ENCODE peak calls at places on chromosome 22, in eight cellular contexts. G is CD4-positive, alpha-beta T cell; E is naive thymus-derived CD4-positive, alpha-beta T cell; U is GM06990; L is right lobe of liver; F is sigmoid colon; S is uterus; O is tibial artery. V is an unnamed sample. For H3K27me3, the result is how much of the 10 kb centered on the place peaks cover.

GRCh38 chr22:19815093-19815822 is 39.4 kb downstream of the GNB1L start:
- DNase-seq in G (peak), E (no peak), L (no peak), F (no peak), U (no peak), O (peak), S (no peak), V (no peak)

GRCh38 chr22:36417281-36417686 is 29.5 kb upstream of the MYH9 start:
- DNase-seq in O (no peak), E (no peak), F (no peak), G (no peak), S (no peak), U (no peak), L (peak), V (no peak)

GRCh38 chr22:44667276-44667675 is 34.7 kb upstream of the PRR5 start:
- DNase-seq in G (no peak), U (no peak), S (no peak), L (peak), O (no peak), E (no peak), F (peak), V (peak)

GRCh38 chr22:39908737-39909136 is 7.9 kb downstream of the GRAP2 start:
- DNase-seq in U (no peak), O (no peak), S (no peak), F (no peak), G (no peak), L (no peak), E (peak), V (no peak)

GRCh38 chr22:35431483-35432205 is 31.7 kb downstream of the MCM5 start:
- DNase-seq in O (no peak), S (no peak), L (peak), F (no peak), G (no peak), U (no peak), E (no peak), V (no peak)

GRCh38 chr22:26474687-26475086 is 8.9 kb downstream of the HPS4 start:
- DNase-seq in O (no peak), L (no peak), S (no peak), G (no peak), F (no peak), E (no peak), U (no peak), V (no peak)

GRCh38 chr22:30856699-30857098 is 111.9 kb downstream of the MORC2 start:
- DNase-seq in G (no peak), S (no peak), E (no peak), L (no peak), O (peak), U (no peak), F (no peak), V (no peak)

GRCh38 chr22:31575190-31575589 is 78.9 kb downstream of the SFI1 start:
- DNase-seq in L (no peak), S (no peak), F (no peak), O (no peak), U (no peak), G (no peak), E (no peak), V (no peak)

GRCh38 chr22:41327124-41327523 is 25.8 kb downstream of the ZC3H7B start:
- DNase-seq in F (no peak), G (no peak), L (peak), O (no peak), U (no peak), S (no peak), E (no peak), V (peak)

GRCh38 chr22:35484651-35485372 is 55.8 kb upstream of the RASD2 start:
- DNase-seq in U (no peak), O (no peak), L (no peak), S (no peak), G (no peak), F (no peak), E (no peak), V (no peak)

GRCh38 chr22:25880524-25880923 is 138.5 kb downstream of the MYO18B start:
- DNase-seq in S (no peak), L (no peak), F (no peak), E (no peak), U (no peak), O (no peak), G (no peak), V (no peak)

GRCh38 chr22:45065726-45066125 is 55.9 kb upstream of the PHF21B start:
- DNase-seq in F (no peak), E (no peak), G (no peak), U (no peak), S (no peak), O (no peak), L (no peak), V (no peak)

GRCh38 chr22:42050641-42051040 is 20.0 kb downstream of the NAGA start:
- DNase-seq in O (no peak), F (no peak), L (no peak), G (no peak), S (no peak), E (no peak), U (no peak), V (no peak)

GRCh38 chr22:32106930-32107329 is 52.2 kb downstream of the C22orf42 start:
- DNase-seq in O (no peak), E (no peak), F (no peak), G (no peak), S (no peak), U (no peak), L (no peak), V (no peak)

GRCh38 chr22:31853736-31854500 is 90.4 kb upstream of the YWHAH start:
- DNase-seq in O (no peak), S (no peak), G (no peak), F (no peak), U (no peak), L (no peak), E (no peak), V (no peak)

GRCh38 chr22:32042924-32043323 is at the start of gene SLC5A1:
- DNase-seq in L (peak), S (no peak), G (no peak), O (no peak), U (no peak), F (no peak), E (no peak), V (no peak)

GRCh38 chr22:26435327-26436093 is 6.5 kb downstream of the ASPHD2 start:
- DNase-seq in U (no peak), L (no peak), E (no peak), O (no peak), G (no peak), S (no peak), F (no peak), V (no peak)

GRCh38 chr22:37403267-37403960 is 23.9 kb downstream of the ELFN2 start:
- DNase-seq in L (no peak), F (no peak), S (no peak), E (no peak), U (no peak), O (no peak), G (no peak), V (no peak)

GRCh38 chr22:45859231-45860161 is 117.5 kb downstream of the WNT7B start:
- DNase-seq in L (no peak), E (no peak), S (no peak), U (no peak), F (no peak), O (peak), G (no peak), V (no peak)

GRCh38 chr22:45510376-45511232 is 7.9 kb downstream of the FBLN1 start:
- DNase-seq in L (no peak), F (no peak), O (peak), U (no peak), E (no peak), G (no peak), S (no peak), V (no peak)

GRCh38 chr22:49705631-49706352 is 121.9 kb downstream of the BRD1 start:
- DNase-seq in L (no peak), F (no peak), G (no peak), O (no peak), E (peak), U (no peak), S (no peak), V (no peak)

GRCh38 chr22:49703391-49703926 is 124.2 kb downstream of the BRD1 start:
- DNase-seq in O (no peak), G (no peak), S (no peak), U (no peak), F (no peak), E (no peak), L (no peak), V (no peak)

GRCh38 chr22:49704345-49705215 is 123.1 kb downstream of the BRD1 start:
- DNase-seq in L (no peak), U (no peak), S (no peak), O (peak), F (no peak), E (no peak), G (no peak), V (no peak)

GRCh38 chr22:49703990-49704344 is 123.7 kb downstream of the BRD1 start:
- DNase-seq in E (no peak), L (no peak), G (no peak), S (no peak), F (no peak), U (no peak), O (no peak), V (no peak)

DNA sequence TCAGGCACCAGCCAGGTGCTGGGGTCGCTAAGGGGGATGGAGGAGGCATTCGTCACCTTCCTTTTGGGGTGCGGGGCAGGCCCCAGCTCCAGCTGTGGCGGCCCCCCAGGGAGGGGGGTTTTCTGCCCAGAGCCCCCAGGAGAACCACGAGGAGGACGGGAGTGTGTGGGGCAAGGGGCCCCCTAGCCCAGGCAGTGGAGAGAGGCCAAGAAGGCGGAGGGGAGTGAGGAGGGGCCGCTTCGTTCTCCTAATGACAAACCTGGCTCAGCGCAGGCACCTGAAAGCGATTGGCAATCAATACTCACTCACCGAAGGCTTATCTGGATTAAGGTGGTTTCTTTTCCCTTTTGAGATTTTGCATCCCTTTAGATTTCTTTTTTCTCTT is 122.5 kb downstream of the BRD1 start:
- DNase-seq in F (no peak), S (no peak), U (no peak), E (no peak), L (no peak), G (no peak), O (no peak), V (no peak)
- H3K27me3 ChIP-seq in F (under half), S (under half), U (under half), E (under half), L (under half), G (under half), O (under half), V (under half)

DNA sequence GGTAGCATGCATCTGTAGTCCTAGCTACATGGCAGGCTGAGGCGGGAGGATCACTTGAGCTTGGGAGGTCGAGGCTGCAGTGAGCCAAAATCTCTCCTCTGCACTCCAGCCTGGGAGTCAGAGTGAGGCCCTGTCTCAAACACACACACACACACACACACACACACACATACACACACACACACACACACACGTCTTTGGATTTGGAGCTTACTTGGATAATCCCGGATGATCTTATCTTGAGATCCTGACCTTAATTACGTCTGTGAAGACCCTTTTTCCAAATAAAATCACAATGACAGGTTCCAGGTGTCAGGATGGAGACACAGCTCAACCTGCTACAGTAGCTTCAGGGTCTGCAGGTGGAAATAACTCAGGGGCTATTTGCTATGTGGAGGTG is 1.1 kb downstream of the UPB1 start:
- DNase-seq in F (no peak), E (no peak), U (no peak), O (no peak), G (no peak), S (no peak), L (no peak), V (no peak)
- H3K27me3 ChIP-seq in F (under half), E (under half), U (under half), O (under half), G (under half), S (under half), L (under half), V (under half)

DNA sequence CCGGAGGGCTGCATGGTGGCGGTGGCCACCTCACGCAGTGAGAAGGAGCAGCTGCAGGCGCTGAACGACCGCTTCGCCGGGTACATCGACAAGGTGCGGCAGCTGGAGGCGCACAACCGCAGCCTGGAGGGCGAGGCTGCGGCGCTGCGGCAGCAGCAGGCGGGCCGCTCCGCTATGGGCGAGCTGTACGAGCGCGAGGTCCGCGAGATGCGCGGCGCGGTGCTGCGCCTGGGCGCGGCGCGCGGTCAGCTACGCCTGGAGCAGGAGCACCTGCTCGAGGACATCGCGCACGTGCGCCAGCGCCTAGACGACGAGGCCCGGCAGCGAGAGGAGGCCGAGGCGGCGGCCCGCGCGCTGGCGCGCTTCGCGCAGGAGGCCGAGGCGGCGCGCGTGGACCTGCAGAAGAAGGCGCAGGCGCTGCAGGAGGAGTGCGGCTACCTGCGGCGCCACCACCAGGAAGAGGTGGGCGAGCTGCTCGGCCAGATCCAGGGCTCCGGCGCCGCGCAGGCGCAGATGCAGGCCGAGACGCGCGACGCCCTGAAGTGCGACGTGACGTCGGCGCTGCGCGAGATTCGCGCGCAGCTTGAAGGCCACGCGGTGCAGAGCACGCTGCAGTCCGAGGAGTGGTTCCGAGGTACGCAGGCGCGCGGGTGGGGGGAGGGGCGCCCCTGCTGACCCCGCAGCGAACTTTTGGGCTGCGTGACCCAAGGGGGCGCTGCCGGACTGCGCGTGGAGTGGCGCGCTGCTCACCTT is 670 bp downstream of the NEFH start:
- DNase-seq in F (no peak), G (no peak), U (peak), S (no peak), L (no peak), E (no peak), O (no peak), V (peak)
- H3K27me3 ChIP-seq in F (under half), G (under half), U (under half), S (under half), L (under half), E (under half), O (under half), V (under half)

GRCh38 chr22:38543822-38544221 is 26.2 kb downstream of the DMC1 start:
- DNase-seq in S (no peak), U (no peak), O (no peak), L (no peak), E (no peak), F (no peak), G (no peak), V (no peak)
- H3K27me3 ChIP-seq in S (under half), U (under half), O (under half), L (under half), E (under half), F (under half), G (under half), V (under half)

GRCh38 chr22:48505891-48506290 is 1321.8 kb downstream of the BRD1 start:
- DNase-seq in L (no peak), E (no peak), G (no peak), O (no peak), S (no peak), F (no peak), U (no peak), V (no peak)

GRCh38 chr22:48503035-48503625 is 1324.5 kb downstream of the BRD1 start:
- DNase-seq in S (no peak), G (no peak), L (peak), E (no peak), O (no peak), F (no peak), U (no peak), V (no peak)

GRCh38 chr22:48503876-48504275 is 1323.8 kb downstream of the BRD1 start:
- DNase-seq in L (peak), S (no peak), U (no peak), G (no peak), F (no peak), O (no peak), E (no peak), V (peak)

GRCh38 chr22:48506506-48507145 is 1321.0 kb downstream of the BRD1 start:
- DNase-seq in S (no peak), O (no peak), G (no peak), E (no peak), F (no peak), U (no peak), L (no peak), V (no peak)

GRCh38 chr22:48504519-48505140 is 1323.0 kb downstream of the BRD1 start:
- DNase-seq in F (no peak), U (no peak), G (no peak), L (peak), S (no peak), E (no peak), O (no peak), V (no peak)
- H3K27me3 ChIP-seq in F (under half), U (under half), G (under half), L (under half), S (under half), E (under half), O (under half), V (under half)

GRCh38 chr22:22086501-22087158 is 104.0 kb upstream of the TOP3B start:
- DNase-seq in F (no peak), E (no peak), O (no peak), L (no peak), S (no peak), U (no peak), G (no peak), V (no peak)

GRCh38 chr22:22082229-22082835 is 99.7 kb upstream of the TOP3B start:
- DNase-seq in F (no peak), S (no peak), G (no peak), O (no peak), E (no peak), L (no peak), U (no peak), V (no peak)

GRCh38 chr22:22082960-22083359 is 100.4 kb upstream of the TOP3B start:
- DNase-seq in S (no peak), F (no peak), G (no peak), L (no peak), O (no peak), U (no peak), E (no peak), V (no peak)

GRCh38 chr22:22085702-22086500 is 103.3 kb upstream of the TOP3B start:
- DNase-seq in L (no peak), U (no peak), O (no peak), F (no peak), G (no peak), E (no peak), S (no peak), V (no peak)

DNA sequence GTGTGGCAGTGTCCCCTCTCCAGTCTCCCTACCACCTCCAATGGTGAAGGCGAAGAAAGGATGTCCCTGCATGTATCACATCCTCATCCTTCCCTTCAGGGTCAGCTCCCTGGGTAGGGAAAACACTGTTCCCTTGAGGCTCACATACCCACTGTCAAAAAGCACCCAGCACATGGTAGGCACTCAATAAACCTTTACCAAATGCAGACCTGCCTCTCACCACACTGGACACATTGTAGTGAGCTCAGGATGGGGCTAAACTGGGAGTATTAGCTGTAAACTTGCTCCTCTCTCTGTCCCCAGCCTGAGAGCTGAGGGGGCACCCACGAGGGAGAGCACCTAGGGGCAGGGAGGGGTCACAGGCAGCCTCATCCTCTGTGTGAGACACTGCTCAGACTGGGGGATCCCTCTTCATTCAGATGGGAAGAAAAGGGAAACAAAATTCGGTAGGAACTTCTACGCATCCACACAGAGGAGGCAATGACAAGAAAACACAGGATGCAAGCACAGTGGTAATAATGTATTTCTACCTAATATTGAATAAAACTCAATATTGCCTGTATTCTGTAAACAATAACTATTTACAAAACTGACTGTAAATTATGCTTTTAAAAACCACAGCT is 101.6 kb upstream of the TOP3B start:
- DNase-seq in O (no peak), G (no peak), F (no peak), S (no peak), E (no peak), L (no peak), U (no peak), V (no peak)
- H3K27me3 ChIP-seq in O (under half), G (under half), F (under half), S (under half), E (under half), L (under half), U (under half), V (under half)

V was measured in psoas muscle.